ENCODE peak calls at places on chromosomes 6 and 20, in seven cellular contexts. K is retinal pigment epithelial cell, O is H9, G is Caco-2, C is tibial artery, B is brain microvascular endothelial cell, P is sigmoid colon. U is an unnamed sample.

GRCh38 chr6:95686858-95687257 is 109.5 kb downstream of the MANEA start:
- DNase-seq in K (no peak), O (no peak), G (no peak), C (no peak), B (no peak), P (no peak), U (no peak)

GRCh38 chr6:33853736-33854135 is 49.9 kb upstream of the MLN start:
- DNase-seq in K (no peak), O (no peak), G (no peak), C (no peak), B (no peak), P (no peak), U (no peak)

GRCh38 chr20:59955131-59955796 is 3.0 kb upstream of the CDH26 start:
- DNase-seq in K (no peak), O (no peak), G (peak), C (no peak), B (no peak), P (no peak), U (no peak)

GRCh38 chr6:36781669-36782068 is 57.6 kb downstream of the CPNE5 start:
- DNase-seq in K (no peak), O (no peak), G (no peak), C (no peak), B (no peak), P (no peak), U (no peak)

GRCh38 chr6:71038966-71039365 is 82.1 kb upstream of the B3GAT2 start:
- DNase-seq in K (no peak), O (no peak), G (no peak), C (no peak), B (no peak), P (no peak), U (peak)

GRCh38 chr6:113219783-113220182 is 637.4 kb upstream of the MARCKS start:
- DNase-seq in K (no peak), O (no peak), G (no peak), C (no peak), B (no peak), P (no peak), U (no peak)

GRCh38 chr6:39292637-39293036 is 21.6 kb downstream of the KCNK17 start:
- DNase-seq in K (no peak), O (no peak), G (no peak), C (no peak), B (no peak), P (no peak), U (no peak)

GRCh38 chr20:41149679-41150131 is 12.4 kb downstream of the PLCG1 start:
- DNase-seq in K (no peak), O (no peak), G (no peak), C (no peak), B (peak), P (no peak), U (peak)

GRCh38 chr6:115838763-115839401 is 221.8 kb downstream of the FRK start:
- DNase-seq in K (no peak), O (peak), G (no peak), C (no peak), B (peak), P (no peak), U (peak)

GRCh38 chr6:40319124-40319523 is 268.0 kb downstream of the LRFN2 start:
- DNase-seq in K (no peak), O (no peak), G (no peak), C (no peak), B (no peak), P (no peak), U (no peak)

GRCh38 chr20:15555913-15556312 is 1017.3 kb downstream of the KIF16B start:
- DNase-seq in K (no peak), O (no peak), G (no peak), C (no peak), B (no peak), P (no peak), U (no peak)

GRCh38 chr20:58420798-58421496 is 31.9 kb downstream of the VAPB start:
- DNase-seq in K (no peak), O (no peak), G (no peak), C (no peak), B (peak), P (no peak), U (peak)

GRCh38 chr6:139549561-139550070 is 175.2 kb upstream of the CITED2 start:
- DNase-seq in K (no peak), O (no peak), G (no peak), C (no peak), B (no peak), P (no peak), U (no peak)

GRCh38 chr6:34154668-34155447 is 9.0 kb upstream of the GRM4 start:
- DNase-seq in K (no peak), O (peak), G (peak), C (peak), B (peak), P (peak), U (peak)

GRCh38 chr6:47529734-47530133 is 52.1 kb downstream of the CD2AP start:
- DNase-seq in K (no peak), O (no peak), G (no peak), C (no peak), B (no peak), P (no peak), U (no peak)

GRCh38 chr6:53312355-53312754 is 36.4 kb downstream of the ELOVL5 start:
- DNase-seq in K (no peak), O (no peak), G (no peak), C (no peak), B (no peak), P (no peak), U (no peak)

GRCh38 chr6:150088481-150089154 is 19.7 kb upstream of the ULBP3 start:
- DNase-seq in K (no peak), O (no peak), G (no peak), C (no peak), B (no peak), P (no peak), U (no peak)

GRCh38 chr20:13777171-13777601 is 7.5 kb downstream of the ESF1 start:
- DNase-seq in K (no peak), O (no peak), G (no peak), C (no peak), B (peak), P (no peak), U (peak)

GRCh38 chr20:10861086-10861485 is 187.3 kb upstream of the JAG1 start:
- DNase-seq in K (peak), O (no peak), G (no peak), C (no peak), B (peak), P (no peak), U (peak)

GRCh38 chr6:155541976-155542375 is 86.3 kb upstream of the NOX3 start:
- DNase-seq in K (no peak), O (no peak), G (no peak), C (no peak), B (no peak), P (no peak), U (no peak)

GRCh38 chr20:40883097-40883496 is 145.5 kb upstream of the TOP1 start:
- DNase-seq in K (no peak), O (no peak), G (no peak), C (no peak), B (no peak), P (no peak), U (peak)

GRCh38 chr20:13331536-13331935 is 110.5 kb downstream of the ISM1 start:
- DNase-seq in K (no peak), O (no peak), G (no peak), C (no peak), B (no peak), P (no peak), U (no peak)

DNA sequence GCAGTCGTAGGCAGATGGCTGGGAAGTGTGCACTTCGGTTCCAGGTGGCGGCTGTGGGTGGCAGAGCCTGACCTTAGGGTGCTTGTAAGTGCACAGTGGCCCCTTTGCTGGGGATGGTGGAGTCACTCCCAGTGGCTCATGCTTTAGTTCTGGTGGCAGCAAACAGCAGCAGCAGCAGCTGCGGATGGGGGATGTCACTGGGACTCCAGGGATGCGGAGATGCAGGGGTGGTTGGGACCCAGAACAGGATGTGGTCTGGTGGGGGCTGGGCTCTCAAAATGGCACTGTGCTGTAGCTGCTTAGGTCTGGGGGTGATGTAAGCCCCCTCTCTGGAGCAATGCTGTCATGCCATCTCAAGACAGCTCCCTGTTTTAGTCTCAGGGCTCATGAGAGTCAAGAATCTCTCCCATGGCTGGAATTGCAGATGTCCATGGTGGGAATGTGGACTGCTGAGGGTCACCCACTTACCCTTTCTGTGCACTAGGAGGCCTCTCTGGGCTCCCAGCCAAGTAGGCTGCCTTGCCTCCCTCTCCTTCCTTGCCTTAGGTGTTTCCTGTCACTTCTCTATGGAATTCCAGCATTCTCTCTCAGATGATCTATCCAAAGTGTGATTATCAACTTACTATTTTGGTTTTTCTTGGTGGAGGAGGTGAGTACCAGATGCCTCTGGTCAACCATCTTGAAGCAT is 146.7 kb upstream of the SLC22A23 start:
- DNase-seq in K (no peak), O (no peak), G (no peak), C (no peak), B (no peak), P (no peak), U (peak)
- TF ChIP-seq CTCF in K (peak), O (no peak), G (no peak), C (no peak), B (peak), P (no peak), U (no peak)

GRCh38 chr20:1177680-1178079 is 7.1 kb downstream of the TMEM74B start:
- DNase-seq in K (no peak), O (peak), G (no peak), C (no peak), B (no peak), P (no peak), U (peak)
- TF ChIP-seq CTCF in K (peak), O (peak), G (peak), C (no peak), B (peak), P (no peak), U (no peak)

DNA sequence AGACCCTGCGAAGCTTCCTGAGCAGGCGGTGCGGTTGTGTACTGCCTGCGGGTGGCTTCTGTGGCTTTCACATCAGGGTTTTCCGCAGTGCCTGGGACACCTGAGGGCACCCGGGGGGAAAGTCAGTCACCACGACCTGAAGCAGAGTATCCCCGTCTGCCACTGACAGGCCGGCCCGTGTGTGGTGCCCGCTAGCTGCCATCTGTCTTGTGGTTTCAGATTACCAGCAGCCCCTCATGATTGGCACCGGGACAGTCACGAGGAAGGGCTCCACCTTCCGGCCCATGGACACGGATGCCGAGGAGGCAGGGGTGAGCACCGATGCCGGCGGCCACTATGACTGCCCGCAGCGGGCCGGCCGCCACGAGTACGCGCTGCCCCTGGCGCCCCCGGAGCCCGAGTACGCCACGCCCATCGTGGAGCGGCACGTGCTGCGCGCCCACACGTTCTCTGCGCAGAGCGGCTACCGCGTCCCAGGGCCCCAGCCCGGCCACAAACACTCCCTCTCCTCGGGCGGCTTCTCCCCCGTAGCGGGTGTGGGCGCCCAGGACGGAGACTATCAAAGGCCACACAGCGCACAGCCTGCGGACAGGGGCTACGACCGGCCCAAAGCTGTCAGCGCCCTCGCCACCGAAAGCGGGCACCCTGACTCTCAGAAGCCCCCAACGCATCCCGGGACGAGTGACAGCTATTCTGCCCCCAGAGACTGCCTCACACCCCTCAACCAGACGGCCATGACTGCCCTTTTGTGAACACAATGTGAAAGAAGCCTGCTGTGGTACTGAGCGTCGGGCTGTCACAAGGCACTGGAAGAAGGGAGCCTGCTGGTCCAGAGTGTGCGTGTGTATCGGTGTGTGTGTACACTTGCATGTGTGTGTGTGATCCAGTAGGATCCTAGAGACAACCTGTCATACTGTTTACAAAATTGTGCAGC is 54.4 kb downstream of the GOPC start:
- DNase-seq in K (peak), O (peak), G (no peak), C (peak), B (peak), P (peak), U (no peak)
- TF ChIP-seq CTCF in K (no peak), O (no peak), G (no peak), C (peak), B (peak), P (no peak), U (no peak)

DNA sequence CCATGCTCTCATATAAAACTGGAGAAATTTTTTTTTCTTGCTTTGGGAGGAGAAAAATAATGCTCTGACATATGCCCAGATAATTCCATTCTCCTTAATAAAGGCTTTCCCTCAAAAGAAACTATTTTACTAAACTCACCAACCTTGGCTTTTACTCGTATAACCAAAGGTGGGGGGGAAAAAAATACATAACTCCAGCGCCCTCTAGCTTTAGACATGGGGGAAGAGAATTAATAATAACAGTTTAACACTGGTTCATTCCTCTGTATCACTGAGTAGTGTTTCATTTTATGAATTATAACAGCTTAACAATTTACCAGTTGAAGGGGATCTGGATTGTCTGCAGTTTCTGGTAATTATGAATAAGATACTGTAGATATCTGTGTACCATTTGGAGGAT is 1226.1 kb downstream of the GRIK2 start:
- DNase-seq in K (peak), O (no peak), G (no peak), C (no peak), B (peak), P (no peak), U (peak)
- TF ChIP-seq CTCF in K (peak), O (peak), G (peak), C (no peak), B (peak), P (no peak), U (peak)